ENCODE peak calls at places on chromosomes 13 and 19, in eight cellular contexts. O is tibial nerve, L is cardiac muscle cell, V is fibroblast of lung, H is kidney, T is colonic mucosa, P is H9, K is ovary. J is an unnamed sample. For H3K4me1, the result is how much of the 10 kb centered on the place peaks cover.

GRCh38 chr19:5498817-5499535 is 43.8 kb downstream of the ZNRF4 start:
- DNase-seq in P (peak), O (no peak), T (no peak), L (peak), K (no peak), V (no peak), H (no peak), J (no peak)

GRCh38 chr19:58170860-58171259 is 12.0 kb upstream of the ZNF274 start:
- DNase-seq in O (no peak), L (no peak), P (no peak), T (no peak), H (no peak), V (no peak), K (no peak), J (no peak)

GRCh38 chr19:17429661-17430101 is 9.8 kb downstream of the MVB12A start:
- DNase-seq in L (no peak), V (no peak), O (no peak), H (no peak), T (no peak), P (no peak), K (peak), J (peak)

GRCh38 chr13:27170221-27170520 is 1.4 kb downstream of the USP12 start:
- DNase-seq in V (peak), K (no peak), T (no peak), O (no peak), H (no peak), P (no peak), L (no peak), J (no peak)

GRCh38 chr13:61765181-61765742 is 349.6 kb upstream of the PCDH20 start:
- DNase-seq in T (no peak), O (no peak), V (no peak), H (peak), K (no peak), L (no peak), P (no peak), J (no peak)

GRCh38 chr19:30386551-30387143 is 14.5 kb downstream of the ZNF536 start:
- DNase-seq in P (no peak), K (no peak), V (no peak), O (no peak), L (no peak), T (no peak), H (no peak), J (no peak)

GRCh38 chr13:28531195-28531955 is 36.4 kb upstream of the FLT1 start:
- DNase-seq in O (no peak), T (peak), V (peak), P (no peak), H (no peak), K (no peak), L (peak), J (no peak)

GRCh38 chr19:38478273-38478971 is 44.9 kb downstream of the RYR1 start:
- DNase-seq in K (no peak), O (no peak), H (no peak), L (peak), V (no peak), P (peak), T (no peak), J (no peak)

GRCh38 chr19:39645800-39646411 is 9.8 kb upstream of the LGALS16 start:
- DNase-seq in H (no peak), O (no peak), L (peak), K (no peak), P (no peak), V (peak), T (no peak), J (no peak)

GRCh38 chr19:41893899-41894298 is 10.9 kb downstream of the ARHGEF1 start:
- DNase-seq in P (no peak), H (no peak), O (no peak), K (no peak), L (no peak), T (no peak), V (no peak), J (no peak)
- TF ChIP-seq CTCF in P (no peak), H (no peak), O (no peak), K (no peak), L (peak), T (no peak), V (peak), J (no peak)

DNA sequence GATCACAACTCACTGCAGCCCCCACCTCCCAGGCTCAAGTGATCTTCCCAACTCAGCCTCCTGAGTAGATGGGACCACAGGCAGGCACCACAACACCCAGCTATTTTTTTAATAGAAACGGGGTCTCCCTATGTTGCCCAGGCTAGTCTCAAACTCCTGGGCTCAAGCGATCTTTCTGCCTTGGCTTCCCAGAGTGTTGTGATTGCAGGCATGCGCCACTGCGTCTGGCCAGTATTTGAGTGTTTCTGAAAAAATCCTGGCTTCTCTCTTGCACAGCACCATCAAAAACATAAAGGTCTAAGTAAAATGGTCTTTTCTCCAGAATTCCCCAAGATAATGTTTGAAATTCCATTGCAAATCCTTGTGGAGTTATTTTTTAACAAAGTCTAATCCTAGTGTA is 47.8 kb downstream of the ELF1 start:
- DNase-seq in L (no peak), T (no peak), H (no peak), V (no peak), O (no peak), P (no peak), K (no peak), J (no peak)
- H3K4me1 ChIP-seq in L (under half), T (under half), H (half or more), V (under half), O (half or more), P (under half), K (under half), J (half or more)

GRCh38 chr19:9791552-9792181 is 23.1 kb upstream of the ZNF846 start:
- DNase-seq in L (peak), T (peak), O (peak), P (peak), K (peak), H (peak), V (peak), J (peak)

GRCh38 chr19:9796113-9796773 is 22.6 kb downstream of the FBXL12 start:
- DNase-seq in V (peak), P (peak), T (peak), H (peak), K (peak), O (peak), L (peak), J (no peak)

GRCh38 chr19:9793051-9793591 is 24.6 kb upstream of the ZNF846 start:
- DNase-seq in K (peak), L (no peak), T (peak), P (no peak), V (peak), H (peak), O (peak), J (no peak)

GRCh38 chr19:9789066-9789465 is 20.5 kb upstream of the ZNF846 start:
- DNase-seq in K (no peak), P (peak), O (no peak), T (no peak), L (no peak), V (no peak), H (no peak), J (no peak)

DNA sequence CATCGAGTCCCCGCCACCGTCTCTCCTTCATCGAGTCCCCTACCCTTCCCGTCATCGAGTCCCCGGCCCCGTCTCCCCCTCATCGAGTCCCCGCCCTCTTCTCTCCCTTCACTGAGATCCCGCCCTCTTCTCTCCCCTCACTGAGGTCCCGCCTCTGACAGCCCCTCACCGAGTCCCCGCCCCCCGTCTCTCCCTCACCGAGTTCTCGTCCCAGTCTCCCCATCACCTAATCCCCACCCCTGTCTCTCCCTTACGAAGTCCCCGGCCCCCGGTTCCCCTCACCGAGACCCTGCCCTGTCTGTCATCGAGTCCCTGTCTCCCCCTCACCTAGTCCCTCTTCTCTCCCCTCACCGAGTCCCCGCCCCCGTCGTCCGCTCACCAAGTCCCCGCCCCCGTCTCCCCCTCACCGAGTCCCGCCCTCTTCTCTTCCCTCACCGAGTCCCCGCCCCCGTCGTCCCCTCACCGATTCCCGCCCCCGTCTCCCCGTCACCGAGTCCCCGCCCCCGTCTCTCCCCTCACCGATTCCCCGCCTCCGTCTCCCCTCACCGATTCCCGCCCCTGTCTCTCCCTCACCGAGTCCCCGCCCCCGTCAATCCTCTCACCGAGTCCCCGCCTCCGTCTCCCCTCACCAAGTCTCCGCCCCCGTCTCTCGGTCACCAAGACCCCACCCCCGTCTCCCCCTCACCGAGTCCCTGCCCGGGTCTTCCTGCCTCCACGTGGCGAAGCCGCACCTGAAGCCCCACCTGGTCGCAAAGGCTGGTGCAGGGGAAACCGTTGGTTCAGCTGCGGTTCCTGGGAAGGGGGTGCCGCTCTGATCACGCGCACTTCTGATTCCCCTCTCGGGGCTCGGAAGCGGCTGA is 23.9 kb upstream of the ZNF846 start:
- DNase-seq in P (peak), V (peak), L (peak), O (peak), K (peak), H (peak), T (peak), J (peak)
- TF ChIP-seq CTCF in P (no peak), V (no peak), L (no peak), O (no peak), K (no peak), H (no peak), T (no peak), J (no peak)

DNA sequence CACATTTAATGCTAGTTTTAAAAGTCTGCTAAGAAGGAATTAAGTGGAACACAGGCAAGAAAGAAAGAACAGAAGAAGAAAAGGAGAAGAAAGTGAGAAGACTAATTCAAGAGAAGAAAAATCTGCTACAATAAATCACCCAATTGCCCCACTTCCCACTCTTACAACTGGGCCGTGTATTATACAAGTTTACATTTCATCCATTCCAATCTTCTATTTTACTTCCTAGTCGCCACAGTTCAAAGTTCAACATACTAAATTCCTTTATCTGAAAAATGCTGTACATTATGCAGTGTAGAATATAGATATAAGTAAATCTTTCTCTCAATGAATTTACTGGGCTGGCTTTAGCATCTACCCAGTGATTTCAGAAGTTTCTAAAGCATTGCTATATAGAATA is 328.2 kb downstream of the DIAPH3 start:
- DNase-seq in K (no peak), O (no peak), V (no peak), T (no peak), H (no peak), P (no peak), L (no peak), J (no peak)
- H3K4me1 ChIP-seq in K (under half), O (under half), V (under half), T (under half), H (under half), P (under half), L (under half), J (under half)

GRCh38 chr19:55342044-55342531 is 2.4 kb downstream of the KMT5C start:
- DNase-seq in L (no peak), T (no peak), P (peak), V (no peak), O (no peak), H (peak), K (no peak), J (no peak)

GRCh38 chr19:55340144-55340783 is 588 bp downstream of the KMT5C start:
- DNase-seq in P (peak), K (no peak), L (peak), O (no peak), V (no peak), H (peak), T (peak), J (no peak)

GRCh38 chr19:55340784-55341147 is 1.1 kb downstream of the KMT5C start:
- DNase-seq in V (no peak), L (peak), O (no peak), T (peak), H (no peak), P (peak), K (peak), J (no peak)

GRCh38 chr19:55341191-55342043 is 1.7 kb downstream of the KMT5C start:
- DNase-seq in T (peak), V (peak), P (peak), O (peak), K (peak), L (peak), H (peak), J (peak)

DNA sequence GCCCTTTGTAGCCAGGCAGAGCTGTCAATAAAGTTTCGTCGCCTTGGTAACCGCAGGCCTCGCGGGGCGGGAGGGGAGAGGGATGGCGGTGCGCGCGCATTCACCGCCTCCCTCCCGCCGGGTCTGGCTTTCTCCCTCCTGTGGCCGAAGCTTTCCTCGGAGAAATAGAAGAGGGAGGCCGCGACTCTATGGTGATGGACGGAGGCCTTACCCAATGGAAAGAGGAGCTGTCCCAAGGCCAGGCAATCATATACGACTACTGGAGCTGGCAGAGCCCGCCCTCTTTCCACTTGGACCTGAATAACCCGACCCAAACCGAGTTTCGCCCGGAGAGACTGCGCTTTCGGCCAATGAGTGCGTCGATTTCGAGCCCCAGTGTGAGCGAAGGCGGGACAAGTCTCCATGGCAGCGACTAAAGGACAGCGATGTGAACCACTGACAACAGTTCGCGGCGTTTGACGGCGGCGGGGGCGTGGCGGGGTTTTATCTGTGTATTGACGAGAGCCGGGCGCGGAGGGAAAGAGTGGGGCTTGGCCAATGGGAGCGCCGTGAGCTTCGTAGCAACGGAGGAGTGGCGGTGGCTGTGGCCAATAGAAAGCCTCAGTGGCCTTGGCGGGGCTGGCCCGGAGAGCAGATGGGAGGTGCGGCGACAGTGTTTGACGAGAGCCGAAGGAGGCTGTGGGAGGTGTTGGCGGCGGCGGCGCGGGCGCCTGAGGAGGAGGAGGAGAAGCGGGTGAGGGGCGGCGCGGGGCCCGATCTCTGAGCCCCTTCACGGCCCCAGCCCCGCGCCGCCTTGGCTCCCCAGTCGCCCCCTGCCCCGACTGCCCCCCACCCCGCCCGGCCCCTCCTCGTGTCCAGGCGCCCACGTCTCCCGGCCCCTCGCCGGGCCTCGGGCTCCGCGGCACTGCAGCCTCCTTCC is at the start of gene KMT5C:
- DNase-seq in V (peak), P (peak), T (peak), K (peak), O (peak), L (peak), H (peak), J (peak)
- TF ChIP-seq CTCF in V (peak), P (no peak), T (peak), K (peak), O (peak), L (peak), H (no peak), J (peak)

DNA sequence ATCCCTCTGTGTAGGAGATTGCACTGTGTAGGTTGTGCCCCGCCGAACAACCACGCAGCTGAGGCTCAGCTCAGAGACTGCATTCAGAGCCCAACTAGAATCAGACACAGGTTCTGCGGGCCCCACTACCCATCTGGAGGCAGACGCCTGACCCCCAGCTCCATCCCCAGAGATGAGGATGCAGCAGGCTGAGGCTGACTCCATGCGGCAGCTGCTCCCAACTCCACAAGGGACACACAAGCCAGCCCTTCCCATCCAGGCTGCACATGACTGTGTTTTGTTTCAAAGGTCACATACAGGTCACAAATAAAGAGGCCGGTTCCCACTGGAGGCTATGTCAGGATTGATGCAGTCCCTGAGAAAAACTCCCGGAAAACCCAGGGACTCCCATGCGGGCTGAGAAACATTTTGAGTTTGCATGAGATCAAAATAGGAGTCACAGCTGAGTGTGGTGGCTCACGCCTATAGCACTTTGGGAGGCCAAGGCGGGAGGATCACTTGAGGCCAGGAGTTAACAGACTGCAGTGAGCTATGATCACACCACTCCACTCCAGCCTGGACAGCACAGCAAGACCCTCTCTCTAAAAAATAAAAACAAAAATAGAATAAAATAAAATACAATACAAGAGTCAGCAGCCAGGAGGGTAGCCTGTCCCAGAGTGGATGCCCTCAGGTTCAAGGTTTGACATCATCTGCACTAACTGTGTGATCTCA is 14.0 kb downstream of the ELL start:
- DNase-seq in K (no peak), P (no peak), T (peak), L (no peak), V (peak), O (no peak), H (no peak), J (no peak)
- H3K4me1 ChIP-seq in K (under half), P (under half), T (half or more), L (half or more), V (under half), O (half or more), H (half or more), J (half or more)

GRCh38 chr19:10270616-10271394 is at the start of gene ICAM1:
- DNase-seq in L (no peak), P (peak), O (peak), V (peak), T (peak), K (peak), H (peak), J (peak)
- TF ChIP-seq CTCF in L (no peak), P (peak), O (peak), V (no peak), T (no peak), K (peak), H (no peak), J (peak)

GRCh38 chr13:78680064-78680463 is 21.1 kb upstream of the OBI1 start:
- DNase-seq in V (no peak), K (no peak), T (no peak), P (no peak), L (no peak), H (no peak), O (no peak), J (no peak)

GRCh38 chr13:78679329-78679728 is 20.4 kb upstream of the OBI1 start:
- DNase-seq in H (no peak), T (no peak), K (no peak), L (peak), P (no peak), V (no peak), O (no peak), J (no peak)

GRCh38 chr13:78680611-78681010 is 21.7 kb upstream of the OBI1 start:
- DNase-seq in O (no peak), H (no peak), K (no peak), P (no peak), L (no peak), V (no peak), T (no peak), J (no peak)

GRCh38 chr13:78674638-78675037 is 15.7 kb upstream of the OBI1 start:
- DNase-seq in O (no peak), V (no peak), H (no peak), P (no peak), T (no peak), L (no peak), K (no peak), J (no peak)

DNA sequence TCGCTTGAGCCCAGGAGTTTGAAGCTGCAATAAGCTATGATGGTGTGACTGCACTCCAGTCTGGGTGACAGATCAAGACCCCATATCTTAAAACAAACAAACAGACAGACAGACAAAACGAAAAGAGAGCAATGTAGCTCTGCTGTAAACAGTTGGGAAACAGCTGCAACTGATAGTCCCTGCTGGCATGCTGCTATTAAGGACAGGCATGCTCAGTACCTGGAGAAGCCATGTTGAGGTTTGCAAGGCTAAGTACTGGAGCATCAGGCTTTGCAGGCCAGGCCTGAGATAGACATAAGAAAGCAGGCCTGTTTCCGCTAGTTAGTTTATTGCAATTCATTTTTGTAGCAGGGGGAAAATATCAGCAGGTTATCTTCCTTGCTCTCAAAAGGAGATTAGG is 16.2 kb upstream of the OBI1 start:
- DNase-seq in T (no peak), P (no peak), H (no peak), O (no peak), K (no peak), L (no peak), V (no peak), J (no peak)
- H3K4me1 ChIP-seq in T (under half), P (under half), H (under half), O (under half), K (under half), L (under half), V (under half), J (under half)

DNA sequence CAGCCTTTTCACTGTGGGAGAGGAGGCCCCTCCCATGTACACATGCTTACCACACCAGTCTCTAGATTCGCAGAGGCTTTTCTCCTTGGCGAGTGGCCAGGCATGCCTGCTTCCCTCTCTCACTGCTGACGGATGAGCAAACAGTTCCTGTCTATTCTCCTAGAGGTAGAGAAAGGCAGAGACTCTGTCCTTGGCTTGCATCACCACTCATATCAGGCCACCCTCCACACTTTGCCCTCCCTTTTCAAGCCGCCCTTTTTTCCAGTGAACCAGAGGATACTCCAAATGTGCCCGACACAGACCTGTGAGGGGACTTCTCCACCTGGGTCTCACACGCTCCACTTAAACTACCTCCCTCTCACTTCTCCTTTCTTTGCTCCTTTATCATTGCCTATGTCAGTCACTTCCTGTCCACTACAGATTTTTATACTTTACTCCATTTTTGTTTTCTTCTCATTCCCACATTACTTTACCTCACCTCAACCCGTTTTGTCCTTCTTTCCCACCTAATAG is 284.6 kb downstream of the DNAJC15 start:
- DNase-seq in O (peak), H (peak), L (peak), T (peak), K (peak), V (peak), P (no peak), J (peak)
- TF ChIP-seq CTCF in O (no peak), H (no peak), L (no peak), T (no peak), K (no peak), V (no peak), P (no peak), J (no peak)

J was measured in left lung.